ENCODE peak calls at places on chromosomes 5 and 9, in five cellular contexts. E is H1, Z is HepG2, C is GM12878, Q is K562. F is an unnamed sample.

GRCh38 chr9:715310-715709 is 126.2 kb upstream of the DMRT1 start:
- DNase-seq in E (no peak), Z (no peak), C (no peak), Q (no peak), F (no peak)

GRCh38 chr5:147782053-147783028 is at the start of gene JAKMIP2:
- DNase-seq in Z (no peak), C (peak; percentile 7), Q (peak; percentile 10), E (peak; percentile 97), F (no peak)

GRCh38 chr5:74272831-74273545 is 367.5 kb downstream of the ENC1 start:
- DNase-seq in Z (no peak), Q (no peak), E (no peak), C (no peak), F (no peak)

GRCh38 chr9:115213777-115214428 is 95.9 kb upstream of the TNC start:
- DNase-seq in Z (no peak), Q (no peak), C (no peak), E (no peak), F (no peak)

GRCh38 chr5:32232441-32233219 is 58.5 kb upstream of the GOLPH3 start:
- DNase-seq in Q (peak; percentile 58), Z (peak; percentile 64), C (peak; percentile 19), E (peak; percentile 86), F (peak; percentile 41)

GRCh38 chr5:96687812-96688453 is 25.8 kb downstream of the CAST start:
- DNase-seq in C (no peak), Q (peak; percentile 74), Z (peak; percentile 49), E (no peak), F (peak; percentile 39)

GRCh38 chr9:99326112-99326916 is 104.2 kb downstream of the SEC61B start:
- DNase-seq in Z (no peak), C (no peak), E (no peak), Q (peak; percentile 13), F (no peak)

GRCh38 chr9:27392451-27392850 is 95.5 kb upstream of the EQTN start:
- DNase-seq in E (no peak), Z (no peak), Q (no peak), C (no peak), F (no peak)

GRCh38 chr5:54959673-54960418 is 25.5 kb downstream of the ESM1 start:
- DNase-seq in Z (peak; percentile 5), E (peak; percentile 76), Q (peak; percentile 26), C (no peak), F (peak; percentile 4)

GRCh38 chr9:127910613-127911205 is 6.1 kb downstream of the ST6GALNAC4 start:
- DNase-seq in E (no peak), Q (no peak), C (no peak), Z (no peak), F (no peak)

GRCh38 chr5:14871573-14872069 is at the start of gene ANKH:
- DNase-seq in C (no peak), Z (peak; percentile 51), Q (peak; percentile 89), E (peak; percentile 68), F (peak; percentile 16)

GRCh38 chr9:3419892-3420291 is 105.9 kb downstream of the RFX3 start:
- DNase-seq in C (no peak), Z (no peak), Q (no peak), E (no peak), F (no peak)

GRCh38 chr9:130980526-130980925 is 28.4 kb upstream of the LAMC3 start:
- DNase-seq in Q (peak; percentile 52), E (no peak), Z (no peak), C (no peak), F (no peak)

GRCh38 chr9:95284667-95285066 is 32.8 kb downstream of the FANCC start:
- DNase-seq in E (no peak), Q (no peak), Z (no peak), C (no peak), F (no peak)

GRCh38 chr9:74821636-74822035 is 66.1 kb downstream of the TRPM6 start:
- DNase-seq in Q (no peak), Z (no peak), E (no peak), C (no peak), F (no peak)

GRCh38 chr9:124869986-124870560 is 8.1 kb downstream of the ARPC5L start:
- DNase-seq in Q (peak; percentile 64), E (no peak), C (peak; percentile 61), Z (peak; percentile 49), F (no peak)

GRCh38 chr9:82939451-82939850 is 123.5 kb downstream of the RASEF start:
- DNase-seq in Q (no peak), E (no peak), Z (no peak), C (no peak), F (no peak)

GRCh38 chr9:126388964-126389363 is 62.3 kb downstream of the MVB12B start:
- DNase-seq in Z (no peak), E (no peak), Q (no peak), C (no peak), F (no peak)

GRCh38 chr9:120910643-120911042 is 16.0 kb downstream of the TRAF1 start:
- DNase-seq in C (no peak), Z (no peak), E (no peak), Q (no peak), F (no peak)

GRCh38 chr9:33443047-33443446 is 4.3 kb downstream of the AQP3 start:
- DNase-seq in Z (peak; percentile 65), E (no peak), Q (no peak), C (no peak), F (no peak)

GRCh38 chr5:134594797-134595457 is 37.7 kb downstream of the SAR1B start:
- DNase-seq in C (peak; percentile 61), E (no peak), Z (no peak), Q (no peak), F (no peak)

GRCh38 chr5:173855162-173855994 is 32.8 kb upstream of the CPEB4 start:
- DNase-seq in E (no peak), Q (peak; percentile 83), Z (no peak), C (no peak), F (no peak)

GRCh38 chr5:10655041-10655685 is 91.3 kb downstream of the ANKRD33B start:
- DNase-seq in Z (no peak), E (no peak), C (no peak), Q (no peak), F (no peak)

GRCh38 chr5:2797981-2798380 is 46.5 kb upstream of the IRX2 start:
- DNase-seq in Q (no peak), E (no peak), Z (no peak), C (no peak), F (no peak)

GRCh38 chr9:135902655-135903357 is 4.5 kb downstream of the CAMSAP1 start:
- DNase-seq in C (no peak), Q (no peak), Z (no peak), E (no peak), F (no peak)

GRCh38 chr5:171371326-171371725 is 16.3 kb upstream of the NPM1 start:
- DNase-seq in C (no peak), E (no peak), Z (no peak), Q (no peak), F (no peak)

GRCh38 chr9:115733318-115733717 is 420.3 kb upstream of the PAPPA start:
- DNase-seq in Q (no peak), E (no peak), Z (no peak), C (no peak), F (no peak)

GRCh38 chr5:6108540-6108848 is 269.9 kb downstream of the MED10 start:
- DNase-seq in E (no peak), Q (no peak), Z (no peak), C (no peak), F (no peak)

GRCh38 chr5:140319833-140320232 is 16.9 kb upstream of the PFDN1 start:
- DNase-seq in C (no peak), Z (no peak), E (no peak), Q (no peak), F (no peak)

GRCh38 chr5:126808619-126809018 is 31.7 kb downstream of the LMNB1 start:
- DNase-seq in Z (peak; percentile 15), E (no peak), C (no peak), Q (peak; percentile 22), F (no peak)

GRCh38 chr9:13759624-13760023 is 480.1 kb upstream of the MPDZ start:
- DNase-seq in C (no peak), Z (no peak), E (no peak), Q (no peak), F (no peak)

GRCh38 chr5:1244976-1245375 is 19.8 kb downstream of the SLC6A18 start:
- DNase-seq in E (peak; percentile 46), C (no peak), Z (no peak), Q (peak; percentile 59), F (no peak)

GRCh38 chr9:80789831-80790230 is 899.5 kb downstream of the TLE1 start:
- DNase-seq in C (no peak), Z (no peak), E (no peak), Q (no peak), F (no peak)

GRCh38 chr9:2210201-2210600 is 195.1 kb downstream of the SMARCA2 start:
- DNase-seq in Q (no peak), C (no peak), Z (no peak), E (no peak), F (no peak)

GRCh38 chr5:80184235-80185023 is 71.4 kb downstream of the SERINC5 start:
- DNase-seq in Z (peak; percentile 99), E (no peak), Q (no peak), C (no peak), F (no peak)
- TF ChIP-seq SP1 in Z (no peak), E (peak; percentile 15), Q (no peak), C (no peak), F (peak; percentile 42)

DNA sequence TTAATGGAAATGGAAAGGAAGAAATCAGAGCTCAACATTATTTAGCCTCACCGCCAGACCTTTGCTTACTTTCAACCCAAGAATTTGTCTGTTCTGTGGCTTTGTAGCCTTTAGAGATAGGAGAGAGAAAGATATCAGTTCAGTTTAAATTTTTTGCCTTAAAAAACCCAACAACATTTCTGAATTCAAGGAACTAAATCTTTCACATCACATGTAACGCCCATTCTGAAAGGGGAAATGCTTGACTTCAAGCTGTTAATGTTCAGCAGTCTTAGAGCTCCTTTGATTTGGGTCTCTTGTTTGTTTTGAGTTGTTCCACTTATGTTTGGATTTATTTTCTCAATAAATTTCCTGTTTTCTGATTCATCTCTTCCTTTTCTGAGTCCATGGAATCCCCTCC is 294.5 kb downstream of the ARHGAP26 start:
- DNase-seq in C (no peak), Z (no peak), E (no peak), Q (no peak), F (no peak)
- H3K4me2 ChIP-seq in C (no peak overlapping the region), Z (no peak overlapping the region), E (no peak overlapping the region), Q (no peak overlapping the region), F (no peak overlapping the region)

DNA sequence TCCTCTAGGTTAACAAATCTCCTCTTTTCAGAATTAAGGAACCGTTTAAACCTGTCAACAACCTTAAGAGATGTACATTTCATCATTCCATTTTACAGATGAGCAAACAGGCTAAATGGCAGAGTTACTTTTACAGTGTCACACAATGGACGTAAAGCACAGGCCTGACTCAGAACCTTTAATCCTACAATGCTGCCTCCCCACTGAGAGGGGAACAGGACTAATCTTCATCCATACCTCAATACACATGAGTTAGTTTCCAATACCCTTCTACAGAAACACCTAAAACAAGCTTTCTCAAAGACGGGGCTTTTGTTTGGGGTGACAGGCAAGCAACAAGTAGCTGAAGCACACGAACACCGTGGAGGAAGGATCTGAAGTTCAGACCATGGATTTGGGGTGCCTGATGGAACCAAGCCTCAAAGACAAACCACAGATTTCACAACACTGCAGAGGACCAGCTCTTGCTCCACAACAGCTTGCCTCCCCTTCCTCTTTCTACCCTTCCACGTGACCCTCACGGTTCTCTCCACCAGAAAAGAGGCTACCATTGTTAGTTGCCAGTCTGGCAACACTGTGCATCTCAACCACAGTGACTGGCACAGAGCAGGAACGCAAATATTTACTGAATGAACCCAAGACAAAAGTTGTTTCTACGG is 1.8 kb downstream of the RNF130 start:
- DNase-seq in Z (peak; percentile 56), Q (no peak), C (no peak), E (no peak), F (no peak)
- TF ChIP-seq SP1 in Z (no peak), Q (no peak), C (no peak), E (no peak), F (no peak)

GRCh38 chr5:143376195-143376772 is 27.2 kb downstream of the NR3C1 start:
- DNase-seq in Q (no peak), Z (no peak), C (no peak), E (no peak), F (no peak)
- H3K4me2 ChIP-seq in Q (no peak overlapping the region), Z (no peak overlapping the region), C (no peak overlapping the region), E (no peak overlapping the region), F (peak overlapping the region; percentile 49)